ENCODE peak calls at places on chromosome 18, in five cellular contexts. Z is esophagus muscularis mucosa, J is fibroblast of lung, F is lower lobe of right lung, L is right atrium auricular region. G is an unnamed sample.
A peak's percentile ranks its signal among the peaks of the same experiment; 100 is the strongest.

GRCh38 chr18:73848656-73849055 is 299.0 kb downstream of the FBXO15 start:
- DNase-seq in Z (no peak), J (peak; percentile 75), F (no peak), L (no peak), G (peak; percentile 49)

GRCh38 chr18:79383388-79384056 is 12.2 kb upstream of the NFATC1 start:
- DNase-seq in Z (no peak), J (no peak), F (no peak), L (no peak), G (no peak)

GRCh38 chr18:37408676-37409305 is 156.8 kb downstream of the CELF4 start:
- DNase-seq in Z (no peak), J (no peak), F (no peak), L (no peak), G (no peak)

GRCh38 chr18:21167641-21168372 is 56.2 kb upstream of the ROCK1 start:
- DNase-seq in Z (no peak), J (no peak), F (no peak), L (no peak), G (no peak)

GRCh38 chr18:75548353-75548752 is 120.8 kb upstream of the SMIM21 start:
- DNase-seq in Z (peak; percentile 14), J (no peak), F (no peak), L (no peak), G (no peak)

GRCh38 chr18:31819106-31819924 is 58.6 kb upstream of the SLC25A52 start:
- DNase-seq in Z (no peak), J (peak; percentile 65), F (no peak), L (no peak), G (peak; percentile 1)

GRCh38 chr18:45321520-45321919 is 293.8 kb upstream of the SLC14A2 start:
- DNase-seq in Z (no peak), J (no peak), F (no peak), L (no peak), G (no peak)

GRCh38 chr18:48808476-48808875 is 142.3 kb downstream of the SMAD7 start:
- DNase-seq in Z (no peak), J (no peak), F (no peak), L (peak; percentile 32), G (no peak)

GRCh38 chr18:23824704-23825103 is 135.5 kb downstream of the LAMA3 start:
- DNase-seq in Z (peak; percentile 37), J (no peak), F (no peak), L (no peak), G (no peak)

GRCh38 chr18:44286049-44286448 is 394.6 kb upstream of the SETBP1 start:
- DNase-seq in Z (no peak), J (no peak), F (no peak), L (no peak), G (no peak)

DNA sequence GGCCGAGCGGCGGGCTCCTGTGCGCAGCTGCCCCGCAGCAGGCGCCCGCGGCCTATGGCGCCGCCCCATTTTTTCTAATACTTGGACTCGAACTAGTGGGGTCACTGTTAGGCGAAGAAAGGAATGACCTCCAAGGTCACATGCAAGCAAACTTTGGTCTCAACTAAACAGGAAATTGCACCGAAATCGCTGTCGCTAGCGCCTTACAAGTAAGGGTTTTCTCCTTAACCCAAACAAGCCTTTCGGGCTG is 337 bp downstream of the ACAA2 start:
- DNase-seq in Z (no peak), J (peak; percentile 50), F (peak; percentile 69), L (peak; percentile 64), G (no peak)
- H3K27me3 ChIP-seq in Z (no peaks in the 10 kb centered on the region), J (no peaks in the 10 kb centered on the region), F (no peaks in the 10 kb centered on the region), L (no peaks in the 10 kb centered on the region), G (no peaks in the 10 kb centered on the region)

DNA sequence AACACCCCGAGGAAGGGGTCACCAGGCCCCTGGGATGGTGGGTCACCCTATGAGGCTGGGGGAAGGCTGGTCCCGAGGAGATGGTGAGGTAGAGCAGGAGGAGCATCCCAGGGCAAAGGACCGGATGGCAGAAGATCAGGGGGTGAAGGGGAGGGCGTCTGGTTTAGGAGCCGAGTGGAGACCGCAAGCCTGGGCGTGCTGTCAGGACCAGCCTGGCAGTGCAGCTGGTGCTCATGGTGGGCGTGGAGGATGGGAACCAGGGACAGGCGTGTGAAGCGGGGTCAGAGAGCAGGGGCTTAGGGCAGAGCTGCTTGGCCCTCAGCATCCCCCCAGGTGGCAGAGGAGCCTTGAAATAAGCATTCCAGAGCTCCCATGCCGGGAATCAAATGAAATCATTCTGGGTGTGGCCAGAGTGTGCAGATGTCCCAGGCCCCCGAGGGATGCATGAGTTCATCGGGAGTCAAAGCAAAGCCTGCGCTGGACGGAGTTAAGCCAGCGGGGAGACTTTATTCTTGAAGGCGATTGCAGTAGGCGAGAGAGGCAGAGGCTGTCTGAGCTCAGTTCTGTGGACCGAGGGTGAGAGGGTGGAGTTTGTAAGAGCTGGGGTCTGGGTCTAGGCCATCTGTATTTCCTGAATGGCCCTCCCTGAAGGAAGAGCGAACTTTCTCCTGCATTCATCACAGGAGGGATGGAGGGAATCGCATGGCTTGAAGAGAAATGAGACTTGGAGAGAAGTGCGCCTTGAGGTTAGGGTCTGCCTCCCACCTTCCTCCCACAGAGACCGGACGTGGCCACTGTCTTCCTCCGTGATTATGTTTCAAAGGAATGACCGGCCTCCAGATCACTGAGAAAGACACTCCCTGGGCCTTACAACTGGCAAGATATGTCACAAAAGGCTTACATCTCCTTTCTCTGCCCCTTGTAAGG is 33.2 kb upstream of the MBP start:
- DNase-seq in Z (no peak), J (peak; percentile 4), F (no peak), L (peak; percentile 74), G (no peak)
- H3K4me3 ChIP-seq in Z (no peak overlapping the region), J (no peak overlapping the region), F (no peak overlapping the region), L (no peak overlapping the region), G (no peak overlapping the region)

DNA sequence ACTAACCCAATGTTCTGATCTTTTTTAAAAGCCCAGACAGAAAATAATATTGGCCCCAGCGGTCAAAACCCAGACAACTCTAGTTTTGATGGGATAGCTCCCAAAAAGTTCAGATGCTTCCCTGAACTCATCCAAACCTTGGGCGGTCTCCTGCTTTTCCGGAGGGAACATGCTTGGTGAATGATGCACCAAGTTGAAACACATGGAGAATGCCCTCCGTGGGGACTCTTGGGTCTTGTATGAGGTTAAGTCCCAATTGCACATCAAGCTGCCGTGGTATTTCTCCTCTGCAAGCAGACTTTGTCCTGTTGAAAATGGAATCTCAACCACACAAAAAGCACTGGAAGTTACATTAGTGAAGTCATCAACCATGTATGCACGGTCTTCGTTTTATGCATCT is 120.7 kb upstream of the CTAGE1 start:
- DNase-seq in Z (no peak), J (no peak), F (no peak), L (peak; percentile 85), G (no peak)
- H3K27me3 ChIP-seq in Z (no peaks in the 10 kb centered on the region), J (no peaks in the 10 kb centered on the region), F (no peaks in the 10 kb centered on the region), L (no peaks in the 10 kb centered on the region), G (no peaks in the 10 kb centered on the region)

GRCh38 chr18:63158012-63158631 is 161.4 kb downstream of the BCL2 start:
- DNase-seq in Z (no peak), J (no peak), F (no peak), L (no peak), G (no peak)
- H3K4me3 ChIP-seq in Z (no peak overlapping the region), J (no peak overlapping the region), F (no peak overlapping the region), L (no peak overlapping the region), G (no peak overlapping the region)

GRCh38 chr18:11750581-11751304 is 61.7 kb downstream of the GNAL start:
- DNase-seq in Z (no peak), J (no peak), F (no peak), L (no peak), G (no peak)

GRCh38 chr18:11750171-11750570 is 61.1 kb downstream of the GNAL start:
- DNase-seq in Z (no peak), J (no peak), F (no peak), L (no peak), G (no peak)

GRCh38 chr18:11747731-11748130 is 58.7 kb downstream of the GNAL start:
- DNase-seq in Z (no peak), J (no peak), F (no peak), L (no peak), G (no peak)

GRCh38 chr18:11747286-11747685 is 58.2 kb downstream of the GNAL start:
- DNase-seq in Z (no peak), J (no peak), F (no peak), L (no peak), G (no peak)

DNA sequence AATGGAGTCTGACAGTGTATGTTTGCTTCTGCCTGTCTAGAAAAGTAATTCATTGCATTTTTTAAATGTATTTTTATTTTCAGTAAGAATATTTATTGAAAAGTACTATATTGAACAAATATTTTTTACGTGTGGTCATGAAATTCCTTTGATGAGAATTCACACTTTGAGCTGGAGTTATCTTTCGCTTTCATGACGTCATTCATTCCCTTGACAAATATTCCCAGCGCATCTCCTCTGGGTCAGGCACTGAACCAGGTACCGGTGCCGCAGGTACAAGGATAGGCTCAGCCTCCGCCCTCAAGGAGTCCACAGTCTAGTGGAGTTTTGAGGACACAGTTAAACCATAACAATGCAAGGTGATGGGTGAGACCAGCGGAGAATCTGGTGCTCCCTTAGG is 60.2 kb downstream of the GNAL start:
- DNase-seq in Z (no peak), J (no peak), F (no peak), L (no peak), G (no peak)
- H3K27me3 ChIP-seq in Z (no peaks in the 10 kb centered on the region), J (peaks cover 16% of the 10 kb centered on the region), F (peaks cover 64% of the 10 kb centered on the region), L (no peaks in the 10 kb centered on the region), G (peaks cover 47% of the 10 kb centered on the region)

GRCh38 chr18:59660976-59661743 is 36.1 kb downstream of the CCBE1 start:
- DNase-seq in Z (no peak), J (peak; percentile 83), F (no peak), L (no peak), G (no peak)

GRCh38 chr18:59657012-59657411 is 40.2 kb downstream of the CCBE1 start:
- DNase-seq in Z (no peak), J (no peak), F (no peak), L (no peak), G (no peak)

GRCh38 chr18:59660398-59660797 is 36.8 kb downstream of the CCBE1 start:
- DNase-seq in Z (no peak), J (peak; percentile 36), F (no peak), L (no peak), G (no peak)

GRCh38 chr18:59662008-59662701 is 35.1 kb downstream of the CCBE1 start:
- DNase-seq in Z (no peak), J (peak; percentile 49), F (no peak), L (no peak), G (no peak)

GRCh38 chr18:59659486-59660187 is 37.6 kb downstream of the CCBE1 start:
- DNase-seq in Z (no peak), J (peak; percentile 25), F (no peak), L (no peak), G (no peak)
- H3K4me3 ChIP-seq in Z (no peak overlapping the region), J (peak overlapping the region; percentile 16), F (peak overlapping the region; percentile 6), L (no peak overlapping the region), G (peak overlapping the region; percentile 38)

DNA sequence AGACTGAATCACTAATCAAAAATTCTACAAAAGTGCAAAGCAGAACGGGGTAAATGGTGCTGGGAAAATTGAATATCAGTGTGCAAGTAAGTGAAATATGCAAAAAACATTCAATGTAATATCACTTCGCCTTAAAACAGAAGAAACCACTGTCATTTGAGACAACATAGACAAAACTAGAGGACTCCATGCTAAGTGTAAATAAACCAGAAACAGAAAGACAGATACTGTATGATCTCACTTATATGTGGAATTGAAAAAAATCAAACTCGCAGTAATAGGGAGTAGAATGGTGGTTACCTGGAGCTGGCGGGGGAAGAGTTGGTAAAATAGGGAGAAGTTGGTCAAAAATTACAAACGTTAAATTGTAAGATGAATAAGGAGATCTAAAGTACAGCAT is 1420.0 kb upstream of the CDH2 start:
- DNase-seq in Z (no peak), J (no peak), F (no peak), L (no peak), G (no peak)
- H3K27me3 ChIP-seq in Z (no peaks in the 10 kb centered on the region), J (no peaks in the 10 kb centered on the region), F (no peaks in the 10 kb centered on the region), L (no peaks in the 10 kb centered on the region), G (no peaks in the 10 kb centered on the region)

GRCh38 chr18:50286391-50287027 is 983 bp downstream of the CXXC1 start:
- DNase-seq in Z (no peak), J (no peak), F (no peak), L (no peak), G (no peak)
- H3K4me3 ChIP-seq in Z (peak overlapping the region; percentile 66), J (peak overlapping the region; percentile 72), F (peak overlapping the region; percentile 72), L (peak overlapping the region; percentile 62), G (peak overlapping the region; percentile 89)